ENCODE peak calls at places on chromosomes 4 and X, in five cellular contexts. U, J, P, S and K are unnamed samples. For H3K27me3, the result is how much of the 10 kb centered on the place peaks cover.

GRCh38 chr4:6002926-6003325 is 15.3 kb downstream of the C4orf50 start:
- DNase-seq in U (no peak), J (no peak), P (no peak), S (no peak), K (no peak)

GRCh38 chr4:85431881-85432280 is 43.1 kb upstream of the ARHGAP24 start:
- DNase-seq in U (no peak), J (no peak), P (no peak), S (no peak), K (no peak)

GRCh38 chrX:134480061-134480460 is 20.1 kb downstream of the HPRT1 start:
- DNase-seq in U (no peak), J (peak), P (no peak), S (no peak), K (no peak)

GRCh38 chr4:19623866-19624265 is 627.8 kb upstream of the SLIT2 start:
- DNase-seq in U (no peak), J (peak), P (no peak), S (no peak), K (no peak)

GRCh38 chrX:105018865-105019264 is 201.6 kb downstream of the TEX13A start:
- DNase-seq in U (no peak), J (no peak), P (no peak), S (no peak), K (no peak)

GRCh38 chrX:27815209-27815608 is 7.4 kb downstream of the MAGEB10 start:
- DNase-seq in U (peak), J (peak), P (no peak), S (no peak), K (no peak)

GRCh38 chr4:5459236-5459635 is 249.1 kb downstream of the EVC2 start:
- DNase-seq in U (no peak), J (no peak), P (peak), S (no peak), K (no peak)

GRCh38 chr4:105714932-105715331 is 6.3 kb downstream of the GSTCD start:
- DNase-seq in U (no peak), J (no peak), P (no peak), S (no peak), K (no peak)

GRCh38 chr4:28373601-28374000 is 1513.0 kb downstream of the STIM2 start:
- DNase-seq in U (no peak), J (peak), P (no peak), S (no peak), K (no peak)

GRCh38 chr4:8176547-8177399 is 18.2 kb upstream of the ABLIM2 start:
- DNase-seq in U (peak), J (peak), P (peak), S (peak), K (no peak)

GRCh38 chr4:7645956-7646355 is 211.2 kb upstream of the PSAPL1 start:
- DNase-seq in U (no peak), J (no peak), P (no peak), S (no peak), K (no peak)

GRCh38 chr4:10333942-10334341 is 123.3 kb downstream of the ZNF518B start:
- DNase-seq in U (no peak), J (no peak), P (no peak), S (peak), K (no peak)

GRCh38 chr4:10164877-10165283 is 48.3 kb upstream of the WDR1 start:
- DNase-seq in U (peak), J (peak), P (no peak), S (peak), K (peak)

GRCh38 chr4:4860803-4861591 is 1.5 kb downstream of the MSX1 start:
- DNase-seq in U (no peak), J (peak), P (no peak), S (peak), K (no peak)

DNA sequence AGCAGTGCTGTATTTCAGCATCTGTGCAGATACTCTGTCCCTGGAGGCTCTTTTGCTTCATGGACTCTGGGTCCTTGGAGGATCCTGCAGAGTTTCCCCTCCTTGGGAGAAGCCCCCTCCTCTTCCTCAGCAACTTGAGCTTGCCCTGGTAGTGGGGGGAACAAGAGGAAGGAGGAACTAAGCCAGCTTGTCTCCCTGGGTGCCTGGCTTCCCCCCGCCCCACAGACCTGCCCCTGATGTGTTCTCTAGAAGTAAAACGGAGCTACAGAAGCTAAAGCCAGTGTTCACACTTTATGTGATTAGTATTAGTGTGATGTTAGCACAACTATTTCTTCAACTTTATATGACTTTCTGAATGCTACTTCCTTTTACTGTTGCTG is 10.6 kb downstream of the RGS12 start:
- DNase-seq in U (no peak), J (no peak), P (no peak), S (peak), K (peak)
- H3K4me3 ChIP-seq in U (no peak), J (no peak), P (no peak), S (no peak), K (no peak)

DNA sequence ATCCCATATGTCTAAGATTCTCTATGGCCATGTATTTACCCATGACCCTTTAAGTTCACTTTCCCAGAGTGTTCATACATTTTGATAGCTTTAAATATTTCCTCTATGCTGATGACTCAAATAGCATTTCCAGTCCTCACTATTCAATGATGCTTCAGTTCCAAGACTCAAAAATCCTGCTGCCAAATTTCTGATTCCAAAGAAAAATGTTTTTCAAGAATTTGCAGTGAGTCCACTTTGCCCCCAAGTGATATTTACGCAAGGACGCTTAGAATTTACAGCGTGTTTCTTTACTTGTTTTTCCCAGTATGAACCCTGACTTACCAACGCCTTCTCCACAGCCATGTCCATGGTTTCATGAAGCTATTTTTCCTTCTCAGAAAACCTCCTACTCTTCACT is 127.9 kb upstream of the PCDH18 start:
- DNase-seq in U (no peak), J (peak), P (no peak), S (no peak), K (no peak)
- H3K9ac ChIP-seq in U (no peak), J (no peak), P (no peak), S (no peak), K (no peak)

DNA sequence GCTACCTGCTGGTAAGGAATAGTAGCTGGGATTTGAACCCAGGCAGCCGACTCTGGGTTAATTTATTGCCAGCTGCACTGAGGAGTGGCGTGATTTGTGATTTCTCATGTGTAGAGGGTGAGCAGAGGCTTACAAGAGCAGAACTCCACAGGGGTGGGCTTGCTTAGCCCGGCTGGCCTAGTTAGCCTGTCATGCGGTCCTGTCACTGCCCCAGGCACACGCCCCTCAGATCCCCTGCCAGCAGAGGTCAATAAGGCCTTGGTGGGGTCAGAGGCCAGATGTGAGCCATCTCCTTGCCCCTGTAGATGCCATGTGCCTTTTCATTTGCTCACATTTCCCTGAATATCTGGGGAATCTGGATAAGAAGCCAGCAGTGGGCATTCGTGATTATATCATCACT is 13.4 kb downstream of the NSDHL start:
- DNase-seq in U (no peak), J (no peak), P (no peak), S (no peak), K (no peak)
- H3K27me3 ChIP-seq in U (under half), J (under half), P (under half), S (under half), K (under half)

GRCh38 chr4:76011700-76012387 is 4.5 kb upstream of the CXCL9 start:
- DNase-seq in U (no peak), J (peak), P (no peak), S (peak), K (no peak)
- H3K4me3 ChIP-seq in U (no peak), J (no peak), P (no peak), S (no peak), K (no peak)

GRCh38 chrX:69362889-69363288 is 141.2 kb upstream of the NALF2 start:
- DNase-seq in U (no peak), J (no peak), P (no peak), S (no peak), K (peak)
- H3K9ac ChIP-seq in U (no peak), J (no peak), P (no peak), S (no peak), K (no peak)